ENCODE peak calls at places on chromosomes 4 and X, in eight cellular contexts. O is SK-MEL-5, G is anterior cingulate cortex, V is EL, E is cardiac fibroblast, I is GM23338, Q is T-cell, C is Right ventricle myocardium superior. T is an unnamed sample.

GRCh38 chr4:72531322-72531721 is 37.7 kb downstream of the ADAMTS3 start:
- DNase-seq in O (no peak), G (no peak), V (no peak), E (no peak), I (no peak), Q (no peak), C (no peak), T (no peak)

GRCh38 chrX:11908371-11908770 is 150.3 kb downstream of the MSL3 start:
- DNase-seq in O (peak), G (no peak), V (peak), E (peak), I (peak), Q (peak), C (no peak), T (peak)

GRCh38 chr4:94304365-94304971 is 38.2 kb downstream of the HPGDS start:
- DNase-seq in O (peak), G (no peak), V (peak), E (peak), I (peak), Q (no peak), C (no peak), T (peak)

GRCh38 chr4:8285976-8286718 is 16.6 kb downstream of the HTRA3 start:
- DNase-seq in O (no peak), G (no peak), V (no peak), E (no peak), I (no peak), Q (no peak), C (peak), T (no peak)

GRCh38 chr4:139171878-139172691 is 4.9 kb downstream of the ELF2 start:
- DNase-seq in O (no peak), G (no peak), V (peak), E (peak), I (peak), Q (no peak), C (no peak), T (no peak)

GRCh38 chrX:143788265-143788664 is 67.7 kb upstream of the SPANXN2 start:
- DNase-seq in O (peak), G (no peak), V (peak), E (peak), I (peak), Q (no peak), C (no peak), T (peak)

GRCh38 chr4:32672369-32672768 is 1952.2 kb downstream of the PCDH7 start:
- DNase-seq in O (no peak), G (no peak), V (no peak), E (no peak), I (no peak), Q (no peak), C (no peak), T (no peak)

GRCh38 chr4:110104661-110105060 is 93.8 kb downstream of the ELOVL6 start:
- DNase-seq in O (no peak), G (no peak), V (no peak), E (no peak), I (no peak), Q (no peak), C (no peak), T (no peak)

GRCh38 chrX:86348669-86349068 is 200.4 kb downstream of the DACH2 start:
- DNase-seq in O (peak), G (no peak), V (no peak), E (no peak), I (peak), Q (no peak), C (no peak), T (no peak)

GRCh38 chr4:88728146-88728545 is 30.5 kb upstream of the NAP1L5 start:
- DNase-seq in O (no peak), G (no peak), V (no peak), E (no peak), I (no peak), Q (no peak), C (peak), T (no peak)

GRCh38 chrX:147912093-147912801 is 528 bp downstream of the FMR1 start:
- DNase-seq in O (peak), G (peak), V (peak), E (peak), I (peak), Q (peak), C (peak), T (peak)

GRCh38 chrX:10884246-10884645 is 226.9 kb upstream of the HCCS start:
- DNase-seq in O (peak), G (no peak), V (no peak), E (peak), I (no peak), Q (no peak), C (no peak), T (peak)

GRCh38 chrX:9438950-9439494 is 25.8 kb upstream of the TBL1X start:
- DNase-seq in O (no peak), G (no peak), V (peak), E (no peak), I (no peak), Q (no peak), C (no peak), T (no peak)

GRCh38 chr4:74675673-74676279 is 118.5 kb downstream of the BTC start:
- DNase-seq in O (peak), G (no peak), V (peak), E (peak), I (peak), Q (no peak), C (no peak), T (peak)

GRCh38 chr4:176584031-176584430 is 208.7 kb downstream of the VEGFC start:
- DNase-seq in O (no peak), G (no peak), V (peak), E (no peak), I (no peak), Q (no peak), C (no peak), T (no peak)

GRCh38 chrX:96650023-96650422 is 34.6 kb upstream of the DIAPH2 start:
- DNase-seq in O (no peak), G (no peak), V (no peak), E (no peak), I (no peak), Q (no peak), C (no peak), T (no peak)

GRCh38 chr4:138308421-138308820 is 66.3 kb upstream of the SLC7A11 start:
- DNase-seq in O (peak), G (no peak), V (peak), E (peak), I (no peak), Q (no peak), C (no peak), T (no peak)

GRCh38 chrX:70455366-70456202 is 10.9 kb downstream of the DLG3 start:
- DNase-seq in O (no peak), G (no peak), V (no peak), E (no peak), I (peak), Q (no peak), C (no peak), T (peak)

GRCh38 chrX:53481093-53481492 is 46.9 kb upstream of the HSD17B10 start:
- DNase-seq in O (peak), G (no peak), V (peak), E (no peak), I (peak), Q (peak), C (no peak), T (peak)

GRCh38 chrX:124217289-124218251 is 114.9 kb upstream of the TEX13D start:
- DNase-seq in O (peak), G (no peak), V (peak), E (peak), I (peak), Q (peak), C (no peak), T (no peak)

GRCh38 chr4:3524349-3524748 is 7.9 kb downstream of the LRPAP1 start:
- DNase-seq in O (no peak), G (no peak), V (no peak), E (no peak), I (no peak), Q (no peak), C (no peak), T (no peak)

GRCh38 chr4:32032136-32032672 is 1312.0 kb downstream of the PCDH7 start:
- DNase-seq in O (no peak), G (no peak), V (no peak), E (no peak), I (no peak), Q (no peak), C (no peak), T (no peak)

GRCh38 chr4:123505457-123506310 is 109.1 kb downstream of the SPRY1 start:
- DNase-seq in O (no peak), G (peak), V (peak), E (peak), I (peak), Q (no peak), C (peak), T (peak)

GRCh38 chr4:128029907-128030306 is 31.2 kb upstream of the LARP1B start:
- DNase-seq in O (no peak), G (no peak), V (no peak), E (no peak), I (no peak), Q (no peak), C (no peak), T (no peak)

GRCh38 chr4:47686294-47686872 is 151.5 kb downstream of the CORIN start:
- DNase-seq in O (peak), G (no peak), V (peak), E (peak), I (peak), Q (peak), C (peak), T (peak)

GRCh38 chr4:102620697-102621497 is 119.7 kb downstream of the NFKB1 start:
- DNase-seq in O (peak), G (no peak), V (peak), E (peak), I (peak), Q (no peak), C (no peak), T (peak)